ENCODE peak calls at places on chromosomes 4 and X, in seven cellular contexts. S is CD4-positive, alpha-beta T cell; X is aorta; O is SK-N-SH; N is AG04450; L is psoas muscle; F is right lobe of liver. W is an unnamed sample. For H3K27me3, the result is how much of the 10 kb centered on the place peaks cover.

GRCh38 chrX:40170830-40171512 is 73.2 kb upstream of the BCOR start:
- DNase-seq in S (no peak), X (no peak), O (no peak), N (no peak), L (no peak), F (no peak), W (no peak)

GRCh38 chr4:138178566-138178965 is 63.6 kb downstream of the SLC7A11 start:
- DNase-seq in S (no peak), X (no peak), O (no peak), N (no peak), L (no peak), F (no peak), W (no peak)

GRCh38 chrX:13164611-13165010 is 120.2 kb upstream of the FAM9C start:
- DNase-seq in S (no peak), X (no peak), O (no peak), N (no peak), L (no peak), F (no peak), W (no peak)

GRCh38 chrX:2764766-2765666 is 13.2 kb downstream of the XG start:
- DNase-seq in S (no peak), X (no peak), O (no peak), N (no peak), L (no peak), F (no peak), W (no peak)

GRCh38 chrX:149198980-149199732 is 305.9 kb downstream of the IDS start:
- DNase-seq in S (no peak), X (no peak), O (no peak), N (no peak), L (no peak), F (no peak), W (no peak)

GRCh38 chrX:24890677-24891076 is 125.1 kb downstream of the ARX start:
- DNase-seq in S (no peak), X (no peak), O (no peak), N (no peak), L (no peak), F (no peak), W (no peak)

GRCh38 chr4:75880278-75880677 is 22.0 kb downstream of the PPEF2 start:
- DNase-seq in S (no peak), X (no peak), O (no peak), N (no peak), L (no peak), F (no peak), W (no peak)

GRCh38 chrX:101764538-101764937 is 104.9 kb upstream of the ARMCX2 start:
- DNase-seq in S (no peak), X (no peak), O (no peak), N (no peak), L (no peak), F (no peak), W (no peak)

GRCh38 chr4:157075811-157076577 is at the start of gene GLRB:
- DNase-seq in S (no peak), X (peak), O (peak), N (no peak), L (peak), F (peak), W (no peak)

GRCh38 chrX:54473993-54474859 is 21.8 kb downstream of the FGD1 start:
- DNase-seq in S (no peak), X (no peak), O (no peak), N (no peak), L (no peak), F (no peak), W (peak)

GRCh38 chrX:20067709-20068315 is 48.9 kb downstream of the MAP7D2 start:
- DNase-seq in S (no peak), X (peak), O (peak), N (peak), L (peak), F (peak), W (peak)

GRCh38 chrX:119075271-119075670 is 2.5 kb downstream of the CT47C1 start:
- DNase-seq in S (no peak), X (no peak), O (no peak), N (no peak), L (no peak), F (no peak), W (no peak)

GRCh38 chr4:185535818-185536729 is 767 bp upstream of the PDLIM3 start:
- DNase-seq in S (no peak), X (peak), O (peak), N (no peak), L (peak), F (no peak), W (no peak)

GRCh38 chrX:37348237-37349130 is 680 bp upstream of the PRRG1 start:
- DNase-seq in S (no peak), X (no peak), O (no peak), N (peak), L (no peak), F (no peak), W (no peak)

GRCh38 chrX:106649523-106650428 is 38.0 kb downstream of the RADX start:
- DNase-seq in S (no peak), X (no peak), O (no peak), N (no peak), L (no peak), F (no peak), W (no peak)

GRCh38 chr4:166816901-166817300 is 417.4 kb downstream of the SPOCK3 start:
- DNase-seq in S (no peak), X (no peak), O (no peak), N (no peak), L (no peak), F (no peak), W (no peak)

GRCh38 chrX:31178064-31178768 is 106.4 kb upstream of the FTHL17 start:
- DNase-seq in S (no peak), X (no peak), O (no peak), N (no peak), L (no peak), F (no peak), W (no peak)

GRCh38 chr4:24364249-24364648 is 220.1 kb downstream of the DHX15 start:
- DNase-seq in S (no peak), X (no peak), O (no peak), N (no peak), L (no peak), F (no peak), W (no peak)

GRCh38 chr4:23887173-23887572 is 2.7 kb downstream of the PPARGC1A start:
- DNase-seq in S (no peak), X (no peak), O (no peak), N (no peak), L (no peak), F (no peak), W (no peak)

GRCh38 chr4:118765399-118765798 is 70.5 kb downstream of the SEC24D start:
- DNase-seq in S (no peak), X (no peak), O (no peak), N (peak), L (no peak), F (no peak), W (no peak)

GRCh38 chrX:23782455-23782854 is 518 bp upstream of the SAT1 start:
- DNase-seq in S (no peak), X (no peak), O (no peak), N (no peak), L (no peak), F (no peak), W (no peak)

GRCh38 chr4:74544655-74545361 is 99.9 kb downstream of the AREG start:
- DNase-seq in S (no peak), X (no peak), O (no peak), N (no peak), L (no peak), F (no peak), W (no peak)

GRCh38 chrX:101191217-101191750 is 28.3 kb upstream of the DRP2 start:
- DNase-seq in S (no peak), X (peak), O (peak), N (no peak), L (no peak), F (no peak), W (no peak)

GRCh38 chr4:73870778-73871177 is 1.6 kb downstream of the CXCL1 start:
- DNase-seq in S (no peak), X (no peak), O (no peak), N (no peak), L (no peak), F (no peak), W (no peak)

GRCh38 chrX:131854586-131854985 is 168.5 kb upstream of the STK26 start:
- DNase-seq in S (no peak), X (no peak), O (no peak), N (no peak), L (no peak), F (no peak), W (no peak)

GRCh38 chr4:33882246-33882990 is 2361.9 kb downstream of the ARAP2 start:
- DNase-seq in S (no peak), X (no peak), O (no peak), N (no peak), L (no peak), F (no peak), W (no peak)

GRCh38 chr4:2827874-2828751 is 15.5 kb upstream of the ADD1 start:
- DNase-seq in S (no peak), X (peak), O (no peak), N (no peak), L (peak), F (peak), W (peak)

GRCh38 chr4:147731611-147732515 is at the start of gene ARHGAP10:
- DNase-seq in S (peak), X (peak), O (peak), N (peak), L (peak), F (peak), W (peak)

GRCh38 chrX:141314441-141314840 is 72.1 kb upstream of the SPANXC start:
- DNase-seq in S (no peak), X (no peak), O (no peak), N (no peak), L (no peak), F (no peak), W (no peak)

GRCh38 chrX:102832661-102833060 is 104.4 kb upstream of the RAB40AL start:
- DNase-seq in S (no peak), X (no peak), O (peak), N (no peak), L (no peak), F (no peak), W (no peak)

GRCh38 chr4:110165382-110166285 is 32.8 kb downstream of the ELOVL6 start:
- DNase-seq in S (peak), X (no peak), O (peak), N (no peak), L (no peak), F (no peak), W (peak)

GRCh38 chr4:144701683-144702233 is 55.8 kb downstream of the HHIP start:
- DNase-seq in S (no peak), X (no peak), O (no peak), N (no peak), L (no peak), F (no peak), W (no peak)

GRCh38 chrX:121405826-121406225 is 358.4 kb downstream of the GLUD2 start:
- DNase-seq in S (no peak), X (no peak), O (no peak), N (no peak), L (no peak), F (no peak), W (no peak)

GRCh38 chr4:174216935-174217272 is 66.6 kb downstream of the FBXO8 start:
- DNase-seq in S (no peak), X (no peak), O (no peak), N (no peak), L (no peak), F (no peak), W (no peak)
- H3K27me3 ChIP-seq in S (half or more), X (under half), O (under half), N (under half), L (half or more), F (under half), W (half or more)

DNA sequence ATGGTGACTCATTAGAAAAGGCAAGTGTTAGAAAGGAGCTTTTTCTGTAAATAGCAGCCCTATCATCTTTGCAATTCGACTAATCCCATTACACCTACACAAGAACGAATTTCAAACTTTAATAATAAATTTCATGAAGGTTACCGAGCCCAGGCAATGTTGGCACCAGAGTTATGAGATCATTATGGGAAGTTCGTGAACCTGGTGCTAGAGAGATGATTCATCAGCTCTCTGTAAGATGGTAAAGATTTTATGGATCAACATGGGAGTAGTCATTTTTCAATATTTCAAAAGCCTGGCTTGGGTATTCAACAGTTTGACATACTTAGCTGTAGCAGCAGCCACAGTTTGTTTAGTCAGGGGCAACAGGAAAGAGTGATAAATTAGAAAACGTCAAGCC is 35.8 kb downstream of the AMELX start:
- DNase-seq in S (no peak), X (no peak), O (no peak), N (no peak), L (no peak), F (no peak), W (no peak)
- H3K27me3 ChIP-seq in S (under half), X (under half), O (under half), N (under half), L (under half), F (under half), W (under half)

DNA sequence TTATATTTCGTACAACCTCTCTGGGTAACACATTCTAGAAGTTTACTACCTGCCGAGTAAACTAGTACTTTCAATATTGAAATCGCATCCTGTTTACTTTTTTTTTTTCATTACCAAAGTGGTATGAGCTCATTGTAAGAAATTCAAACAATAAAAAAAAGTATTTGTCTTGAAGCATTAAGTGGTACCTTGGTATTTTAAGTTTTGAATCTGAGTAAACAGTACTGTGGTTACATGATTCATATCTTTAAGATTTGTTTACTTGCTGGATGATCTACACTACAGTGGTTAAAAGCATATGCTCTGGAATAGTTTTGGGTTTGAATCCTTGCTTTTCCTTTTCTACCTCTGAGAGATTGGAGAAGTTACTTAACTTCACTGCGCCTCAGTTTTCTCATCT is 3.8 kb upstream of the MMGT1 start:
- DNase-seq in S (no peak), X (no peak), O (no peak), N (peak), L (no peak), F (no peak), W (no peak)
- H3K27me3 ChIP-seq in S (under half), X (under half), O (under half), N (under half), L (under half), F (under half), W (under half)

DNA sequence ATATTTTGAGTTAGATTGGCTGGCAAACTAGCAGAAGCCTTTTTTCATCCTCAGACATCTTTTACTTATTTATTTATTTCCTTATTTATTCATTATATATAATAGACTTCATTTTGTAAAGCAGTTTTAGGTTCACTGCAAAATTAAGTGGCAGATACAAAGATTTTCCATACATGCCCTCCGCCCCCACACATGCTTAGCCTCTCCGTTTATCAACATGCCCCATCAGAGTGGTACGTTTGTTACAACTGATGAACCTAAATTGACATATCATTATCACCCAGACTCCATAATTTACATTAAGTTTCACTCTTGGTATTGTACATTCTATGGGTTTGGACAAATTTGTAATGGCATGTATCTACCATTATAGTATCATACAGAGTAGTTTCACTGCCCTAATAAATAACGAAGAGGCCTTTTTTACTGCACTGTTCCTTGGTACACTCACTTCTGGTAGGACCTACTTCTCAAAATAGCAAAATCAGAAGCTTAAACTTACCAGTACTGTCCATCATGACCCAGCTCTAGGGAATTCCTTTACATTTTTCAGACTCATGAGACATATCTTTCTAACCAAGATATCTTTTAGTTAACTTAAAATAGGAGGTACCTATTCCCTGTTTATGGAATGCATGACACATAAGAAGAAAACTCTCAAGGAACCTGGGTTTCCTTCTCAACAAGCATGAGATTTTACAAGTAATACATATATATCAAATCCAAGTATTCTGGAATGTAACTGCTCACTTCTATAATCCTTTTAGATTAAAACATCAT is 4.8 kb upstream of the TMPRSS11B start:
- DNase-seq in S (no peak), X (no peak), O (no peak), N (no peak), L (no peak), F (no peak), W (no peak)
- H3K27me3 ChIP-seq in S (under half), X (under half), O (under half), N (under half), L (under half), F (under half), W (under half)

GRCh38 chr4:80196259-80197131 is 808 bp upstream of the PRDM8 start:
- DNase-seq in S (no peak), X (no peak), O (no peak), N (no peak), L (no peak), F (no peak), W (no peak)
- H3K27me3 ChIP-seq in S (under half), X (under half), O (under half), N (under half), L (half or more), F (under half), W (under half)

GRCh38 chrX:32871636-32872035 is 339.7 kb downstream of the DMD start:
- DNase-seq in S (no peak), X (no peak), O (no peak), N (no peak), L (no peak), F (no peak), W (no peak)

GRCh38 chrX:32868524-32868895 is 342.8 kb downstream of the DMD start:
- DNase-seq in S (no peak), X (no peak), O (no peak), N (no peak), L (no peak), F (peak), W (no peak)

GRCh38 chrX:32873786-32874185 is 337.6 kb downstream of the DMD start:
- DNase-seq in S (no peak), X (no peak), O (no peak), N (no peak), L (no peak), F (no peak), W (no peak)

DNA sequence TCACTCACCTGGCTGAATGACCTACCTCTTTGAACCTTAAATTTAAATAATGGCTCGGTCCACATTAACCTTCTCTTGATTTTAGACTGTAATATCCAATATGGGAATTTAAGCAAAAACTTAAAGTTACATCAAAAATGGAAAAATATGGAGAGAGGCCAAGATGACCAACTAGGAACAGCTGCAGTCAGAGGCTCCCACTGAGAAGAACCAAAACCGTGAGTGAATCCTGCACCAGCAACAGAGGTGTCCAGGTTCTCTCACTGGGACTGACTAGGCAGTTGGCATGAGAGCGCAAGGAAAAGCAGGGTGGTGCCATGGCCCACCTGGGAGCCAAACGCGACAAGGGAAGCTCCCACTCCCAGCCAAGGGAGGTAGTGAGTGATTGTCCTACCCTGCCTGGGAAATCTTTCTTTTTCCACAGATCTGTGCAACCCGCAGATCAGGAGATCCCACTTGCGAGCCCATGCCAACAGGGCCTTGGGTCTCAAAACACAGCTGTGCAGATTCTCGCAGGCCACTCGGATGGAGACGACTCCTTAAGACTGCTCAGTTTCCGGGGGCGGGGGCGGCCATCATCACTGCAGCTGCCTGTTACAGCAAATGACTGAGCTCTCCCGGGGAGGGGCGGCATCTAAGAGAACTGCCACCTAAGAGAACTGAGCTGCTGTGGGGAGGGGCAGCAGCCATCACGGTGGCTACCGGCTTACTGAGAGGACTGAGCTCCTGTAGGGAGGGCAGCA is 343.4 kb downstream of the DMD start:
- DNase-seq in S (no peak), X (no peak), O (no peak), N (no peak), L (no peak), F (no peak), W (no peak)
- H3K27me3 ChIP-seq in S (under half), X (under half), O (under half), N (under half), L (under half), F (under half), W (under half)

GRCh38 chr4:153346563-153346962 is 2.1 kb downstream of the MND1 start:
- DNase-seq in S (no peak), X (no peak), O (no peak), N (no peak), L (no peak), F (no peak), W (no peak)
- H3K27me3 ChIP-seq in S (under half), X (under half), O (under half), N (under half), L (under half), F (under half), W (under half)

GRCh38 chrX:110450050-110450449 is 91.4 kb downstream of the RTL9 start:
- DNase-seq in S (peak), X (peak), O (peak), N (peak), L (peak), F (peak), W (no peak)

GRCh38 chrX:110444996-110445395 is 86.3 kb downstream of the RTL9 start:
- DNase-seq in S (no peak), X (no peak), O (no peak), N (no peak), L (no peak), F (no peak), W (no peak)

GRCh38 chrX:110448459-110448858 is 89.8 kb downstream of the RTL9 start:
- DNase-seq in S (no peak), X (no peak), O (no peak), N (no peak), L (no peak), F (no peak), W (no peak)

GRCh38 chrX:110454336-110454735 is 95.7 kb downstream of the RTL9 start:
- DNase-seq in S (no peak), X (no peak), O (no peak), N (no peak), L (no peak), F (no peak), W (no peak)

GRCh38 chrX:110449312-110449711 is 90.7 kb downstream of the RTL9 start:
- DNase-seq in S (no peak), X (no peak), O (no peak), N (no peak), L (no peak), F (peak), W (no peak)
- H3K27me3 ChIP-seq in S (under half), X (under half), O (half or more), N (under half), L (under half), F (under half), W (under half)

DNA sequence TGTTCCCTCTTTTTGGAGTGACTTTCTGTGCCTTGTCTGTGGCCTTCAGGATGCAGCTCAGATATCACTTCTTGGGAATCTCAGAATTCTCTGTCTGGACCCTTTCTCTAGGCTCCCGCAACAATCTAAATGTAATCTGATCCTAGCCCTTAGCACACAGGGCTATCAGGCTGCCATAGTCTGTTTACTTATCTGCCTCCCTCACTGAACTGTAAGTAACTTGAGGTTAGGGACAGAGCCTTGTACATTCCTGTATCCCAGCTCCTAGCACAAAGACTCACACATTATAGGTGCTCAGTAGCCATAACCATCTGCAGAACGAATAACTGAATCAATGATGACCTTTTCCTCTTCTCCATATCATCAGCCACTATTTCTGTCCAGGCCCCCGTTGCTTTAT is 69.5 kb downstream of the RTL9 start:
- DNase-seq in S (no peak), X (no peak), O (no peak), N (no peak), L (no peak), F (no peak), W (no peak)
- H3K27me3 ChIP-seq in S (under half), X (under half), O (under half), N (under half), L (under half), F (under half), W (under half)

W was measured in RWPE2.